ENCODE peak calls at places on chromosomes 7 and 10, in eight cellular contexts. Y is fibroblast of lung, U is GM23248, A is Peyer's patch, R is mammary epithelial cell, L is cardiac muscle cell, P is adrenal gland, B is HAP-1. T is an unnamed sample.

GRCh38 chr10:85679061-85679460 is 687.5 kb downstream of the GRID1 start:
- DNase-seq in R (no peak), A (no peak), B (no peak), Y (no peak), L (no peak), P (no peak), U (no peak), T (no peak)

GRCh38 chr10:113552014-113552413 is 839 bp upstream of the HABP2 start:
- DNase-seq in L (no peak), U (no peak), B (no peak), A (no peak), Y (no peak), R (peak; percentile 84), P (no peak), T (no peak)

GRCh38 chr7:87067788-87068187 is 8.3 kb upstream of the ELAPOR2 start:
- DNase-seq in Y (no peak), U (no peak), R (no peak), A (no peak), L (no peak), P (no peak), B (no peak), T (no peak)

GRCh38 chr7:99004216-99004615 is 125.9 kb downstream of the TRRAP start:
- DNase-seq in R (no peak), B (no peak), A (no peak), P (no peak), U (no peak), L (peak; percentile 33), Y (no peak), T (no peak)

GRCh38 chr7:72462311-72462710 is 50.2 kb upstream of the CALN1 start:
- DNase-seq in B (no peak), A (no peak), Y (no peak), U (no peak), P (no peak), R (no peak), L (no peak), T (no peak)

GRCh38 chr10:79929409-79929904 is 19.4 kb downstream of the SFTPD start:
- DNase-seq in A (peak; percentile 88), L (peak; percentile 79), B (peak; percentile 56), P (peak; percentile 71), U (peak; percentile 83), Y (peak; percentile 68), R (peak; percentile 54), T (peak; percentile 71)

GRCh38 chr7:108406474-108406873 is 49.8 kb downstream of the NRCAM start:
- DNase-seq in B (no peak), A (no peak), R (peak; percentile 55), U (peak; percentile 29), P (peak; percentile 49), L (peak; percentile 81), Y (peak; percentile 98), T (no peak)

GRCh38 chr10:78991187-78991586 is 77.6 kb upstream of the ZMIZ1 start:
- DNase-seq in R (peak; percentile 79), L (no peak), U (peak; percentile 72), A (no peak), Y (no peak), P (no peak), B (no peak), T (no peak)

GRCh38 chr7:125516194-125516593 is 586.6 kb upstream of the POT1 start:
- DNase-seq in U (no peak), L (no peak), A (no peak), R (no peak), P (no peak), Y (no peak), B (no peak), T (no peak)

DNA sequence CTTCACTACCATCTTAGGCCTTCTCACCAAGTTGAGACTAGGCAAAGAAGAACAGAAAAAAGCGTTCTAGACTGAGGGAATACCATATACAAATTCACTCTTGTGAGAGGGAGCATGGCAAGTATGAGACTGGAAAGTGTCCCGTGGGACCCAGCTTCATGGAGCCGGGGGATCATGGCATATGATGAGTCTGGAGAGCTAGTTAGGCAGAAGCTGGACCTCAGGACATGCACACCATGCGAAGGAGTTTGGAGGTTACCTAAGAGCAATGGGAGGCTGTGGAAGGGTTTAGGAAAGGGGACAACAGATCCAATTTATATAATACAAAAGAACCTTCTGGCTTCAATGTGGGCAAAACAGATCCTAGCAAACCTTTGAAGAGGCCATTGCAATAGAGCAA is 34.1 kb downstream of the STK17A start:
- DNase-seq in L (no peak), B (no peak), U (no peak), A (no peak), Y (no peak), P (no peak), R (no peak), T (no peak)
- H3K4me1 ChIP-seq in L (peaks cover 6% of the 10 kb centered on the region), B (peaks cover 12% of the 10 kb centered on the region), U (peaks cover 61% of the 10 kb centered on the region), A (no peaks in the 10 kb centered on the region), Y (peaks cover 10% of the 10 kb centered on the region), P (peaks cover 16% of the 10 kb centered on the region), R (no peaks in the 10 kb centered on the region), T (peaks cover 13% of the 10 kb centered on the region)

GRCh38 chr10:27355918-27356573 is 115.4 kb upstream of the ACBD5 start:
- DNase-seq in L (peak; percentile 9), A (no peak), B (no peak), U (no peak), P (no peak), Y (no peak), R (no peak), T (no peak)
- H3K4me1 ChIP-seq in L (no peaks in the 10 kb centered on the region), A (no peaks in the 10 kb centered on the region), B (no peaks in the 10 kb centered on the region), U (no peaks in the 10 kb centered on the region), P (no peaks in the 10 kb centered on the region), Y (no peaks in the 10 kb centered on the region), R (no peaks in the 10 kb centered on the region), T (no peaks in the 10 kb centered on the region)

GRCh38 chr10:67549390-67549789 is 146.6 kb downstream of the CTNNA3 start:
- DNase-seq in P (no peak), B (no peak), A (no peak), U (no peak), R (no peak), L (peak; percentile 37), Y (peak; percentile 21), T (no peak)
- H3K4me1 ChIP-seq in P (no peaks in the 10 kb centered on the region), B (no peaks in the 10 kb centered on the region), A (no peaks in the 10 kb centered on the region), U (no peaks in the 10 kb centered on the region), R (no peaks in the 10 kb centered on the region), L (no peaks in the 10 kb centered on the region), Y (no peaks in the 10 kb centered on the region), T (no peaks in the 10 kb centered on the region)

DNA sequence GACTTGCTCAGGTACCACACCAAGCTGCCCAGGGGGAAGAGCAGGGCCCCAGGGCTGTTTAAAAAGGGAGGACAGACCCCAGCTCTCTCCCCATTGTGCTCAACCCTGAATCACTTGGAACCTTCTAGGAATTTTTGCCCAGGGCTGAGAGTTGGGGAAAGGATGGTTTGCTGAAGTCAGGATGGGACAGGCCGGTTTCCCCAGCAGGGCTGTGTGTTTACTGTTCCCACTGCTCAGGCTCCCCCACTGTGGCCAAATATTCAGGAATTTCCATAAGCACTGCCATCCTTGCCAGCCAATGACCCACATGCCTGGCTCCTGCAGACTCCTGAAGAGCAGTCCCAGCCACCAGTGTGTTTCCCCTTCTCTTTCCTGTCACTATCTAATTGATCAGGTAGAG is 120.7 kb downstream of the WDFY4 start:
- DNase-seq in B (no peak), A (no peak), P (no peak), L (no peak), U (no peak), Y (no peak), R (no peak), T (no peak)
- H3K4me1 ChIP-seq in B (no peaks in the 10 kb centered on the region), A (no peaks in the 10 kb centered on the region), P (no peaks in the 10 kb centered on the region), L (no peaks in the 10 kb centered on the region), U (peaks cover 16% of the 10 kb centered on the region), Y (no peaks in the 10 kb centered on the region), R (peaks cover 9% of the 10 kb centered on the region), T (no peaks in the 10 kb centered on the region)

GRCh38 chr10:127148066-127148932 is 48.1 kb downstream of the INSYN2A start:
- DNase-seq in B (peak; percentile 55), A (no peak), L (peak; percentile 84), Y (peak; percentile 88), P (no peak), U (peak; percentile 93), R (peak; percentile 82), T (peak; percentile 72)
- H3K4me1 ChIP-seq in B (peaks cover 6% of the 10 kb centered on the region), A (no peaks in the 10 kb centered on the region), L (no peaks in the 10 kb centered on the region), Y (peaks cover 29% of the 10 kb centered on the region), P (no peaks in the 10 kb centered on the region), U (peaks cover 42% of the 10 kb centered on the region), R (peaks cover 63% of the 10 kb centered on the region), T (peaks cover 66% of the 10 kb centered on the region)

DNA sequence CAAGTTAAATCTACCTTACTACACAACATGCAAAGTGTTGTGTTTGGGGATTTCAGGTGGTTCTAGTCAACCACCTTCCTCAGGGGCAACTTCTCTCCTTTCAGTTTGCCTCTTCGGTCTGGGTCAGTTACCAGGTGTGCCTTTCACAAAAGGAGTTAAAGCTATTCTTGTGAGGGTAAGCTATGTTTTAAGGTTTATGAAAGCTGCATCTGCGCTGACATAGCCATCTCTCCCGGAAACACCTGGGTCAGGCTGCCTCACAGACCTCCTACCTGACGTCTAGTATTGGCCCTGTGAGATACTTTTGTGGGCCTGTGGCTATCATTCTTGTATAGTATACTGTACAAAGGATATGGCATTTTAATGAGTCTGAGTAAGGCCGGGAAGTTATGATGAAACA is 67.7 kb upstream of the ITGA8 start:
- DNase-seq in B (no peak), U (no peak), R (no peak), A (no peak), Y (no peak), L (no peak), P (no peak), T (no peak)
- H3K4me1 ChIP-seq in B (peaks cover 4% of the 10 kb centered on the region), U (peaks cover 34% of the 10 kb centered on the region), R (peaks cover 11% of the 10 kb centered on the region), A (no peaks in the 10 kb centered on the region), Y (peaks cover 8% of the 10 kb centered on the region), L (peaks cover 5% of the 10 kb centered on the region), P (peaks cover 30% of the 10 kb centered on the region), T (no peaks in the 10 kb centered on the region)

T was measured in A549.